ENCODE peak calls at places on chromosomes 11 and 22, in eight cellular contexts. One of them, this sample, is unnamed.

GRCh38 chr11:120168108-120168959 is 30.4 kb upstream of the TRIM29 start:
- ATAC-seq in body of pancreas: no peak
- ATAC-seq in A549: no peak
- ATAC-seq in right lobe of liver: no peak
- ATAC-seq in heart left ventricle: no peak
- ATAC-seq in HepG2: peak
- ATAC-seq in IMR-90: no peak
- ATAC-seq in upper lobe of left lung: no peak
- ATAC-seq in this sample: no peak

GRCh38 chr22:30078320-30079311 is 1.6 kb upstream of the HORMAD2 start:
- ATAC-seq in body of pancreas: no peak
- ATAC-seq in A549: no peak
- ATAC-seq in right lobe of liver: no peak
- ATAC-seq in heart left ventricle: no peak
- ATAC-seq in HepG2: no peak
- ATAC-seq in IMR-90: no peak
- ATAC-seq in upper lobe of left lung: no peak
- ATAC-seq in this sample: no peak

GRCh38 chr11:12200359-12201015 is 90.1 kb downstream of the MICAL2 start:
- ATAC-seq in body of pancreas: peak
- ATAC-seq in A549: no peak
- ATAC-seq in right lobe of liver: no peak
- ATAC-seq in heart left ventricle: peak
- ATAC-seq in HepG2: no peak
- ATAC-seq in IMR-90: peak
- ATAC-seq in upper lobe of left lung: no peak
- ATAC-seq in this sample: peak

GRCh38 chr22:40332319-40332781 is 13.9 kb upstream of the ADSL start:
- ATAC-seq in body of pancreas: no peak
- ATAC-seq in A549: no peak
- ATAC-seq in right lobe of liver: no peak
- ATAC-seq in heart left ventricle: no peak
- ATAC-seq in HepG2: no peak
- ATAC-seq in IMR-90: peak
- ATAC-seq in upper lobe of left lung: no peak
- ATAC-seq in this sample: no peak

GRCh38 chr11:124194696-124195418 is 11.7 kb downstream of the OR10D3 start:
- ATAC-seq in body of pancreas: no peak
- ATAC-seq in A549: peak
- ATAC-seq in right lobe of liver: peak
- ATAC-seq in heart left ventricle: no peak
- ATAC-seq in HepG2: peak
- ATAC-seq in IMR-90: peak
- ATAC-seq in upper lobe of left lung: peak
- ATAC-seq in this sample: peak

GRCh38 chr11:43579919-43580276 is 100.6 kb upstream of the HSD17B12 start:
- ATAC-seq in body of pancreas: no peak
- ATAC-seq in A549: peak
- ATAC-seq in right lobe of liver: no peak
- ATAC-seq in heart left ventricle: no peak
- ATAC-seq in HepG2: peak
- ATAC-seq in IMR-90: no peak
- ATAC-seq in upper lobe of left lung: no peak
- ATAC-seq in this sample: no peak

GRCh38 chr11:112852141-112852853 is 108.9 kb upstream of the NCAM1 start:
- ATAC-seq in body of pancreas: no peak
- ATAC-seq in A549: no peak
- ATAC-seq in right lobe of liver: no peak
- ATAC-seq in heart left ventricle: peak
- ATAC-seq in HepG2: no peak
- ATAC-seq in IMR-90: no peak
- ATAC-seq in upper lobe of left lung: no peak
- ATAC-seq in this sample: no peak

GRCh38 chr11:20374746-20375305 is 11.3 kb downstream of the HTATIP2 start:
- ATAC-seq in body of pancreas: no peak
- ATAC-seq in A549: no peak
- ATAC-seq in right lobe of liver: no peak
- ATAC-seq in heart left ventricle: no peak
- ATAC-seq in HepG2: peak
- ATAC-seq in IMR-90: no peak
- ATAC-seq in upper lobe of left lung: no peak
- ATAC-seq in this sample: no peak

GRCh38 chr22:22942511-22943329 is 55.1 kb downstream of the IGLL5 start:
- ATAC-seq in body of pancreas: no peak
- ATAC-seq in A549: peak
- ATAC-seq in right lobe of liver: peak
- ATAC-seq in heart left ventricle: peak
- ATAC-seq in HepG2: peak
- ATAC-seq in IMR-90: peak
- ATAC-seq in upper lobe of left lung: peak
- ATAC-seq in this sample: no peak

GRCh38 chr22:50260434-50260800 is 1.1 kb downstream of the MAPK12 start:
- ATAC-seq in body of pancreas: no peak
- ATAC-seq in A549: peak
- ATAC-seq in right lobe of liver: no peak
- ATAC-seq in heart left ventricle: no peak
- ATAC-seq in HepG2: no peak
- ATAC-seq in IMR-90: peak
- ATAC-seq in upper lobe of left lung: no peak
- ATAC-seq in this sample: no peak

GRCh38 chr22:19167106-19167869 is 11.2 kb downstream of the SLC25A1 start:
- ATAC-seq in body of pancreas: no peak
- ATAC-seq in A549: no peak
- ATAC-seq in right lobe of liver: no peak
- ATAC-seq in heart left ventricle: no peak
- ATAC-seq in HepG2: no peak
- ATAC-seq in IMR-90: no peak
- ATAC-seq in upper lobe of left lung: no peak
- ATAC-seq in this sample: no peak

GRCh38 chr22:10780281-10780680 is 4747.7 kb upstream of the OR11H1 start:
- ATAC-seq in body of pancreas: no peak
- ATAC-seq in A549: no peak
- ATAC-seq in right lobe of liver: peak
- ATAC-seq in heart left ventricle: no peak
- ATAC-seq in HepG2: peak
- ATAC-seq in IMR-90: no peak
- ATAC-seq in upper lobe of left lung: peak
- ATAC-seq in this sample: peak

GRCh38 chr22:27903805-27904473 is 15.1 kb downstream of the PITPNB start:
- ATAC-seq in body of pancreas: no peak
- ATAC-seq in A549: no peak
- ATAC-seq in right lobe of liver: no peak
- ATAC-seq in heart left ventricle: no peak
- ATAC-seq in HepG2: no peak
- ATAC-seq in IMR-90: no peak
- ATAC-seq in upper lobe of left lung: no peak
- ATAC-seq in this sample: no peak

GRCh38 chr11:73152086-73152853 is 10.2 kb upstream of the FCHSD2 start:
- ATAC-seq in body of pancreas: no peak
- ATAC-seq in A549: no peak
- ATAC-seq in right lobe of liver: no peak
- ATAC-seq in heart left ventricle: no peak
- ATAC-seq in HepG2: no peak
- ATAC-seq in IMR-90: no peak
- ATAC-seq in upper lobe of left lung: no peak
- ATAC-seq in this sample: no peak

GRCh38 chr11:43942651-43943356 is 367 bp downstream of the C11orf96 start:
- ATAC-seq in body of pancreas: no peak
- ATAC-seq in A549: peak
- ATAC-seq in right lobe of liver: no peak
- ATAC-seq in heart left ventricle: no peak
- ATAC-seq in HepG2: peak
- ATAC-seq in IMR-90: peak
- ATAC-seq in upper lobe of left lung: no peak
- ATAC-seq in this sample: peak

GRCh38 chr11:12537778-12538401 is 136.3 kb upstream of the TEAD1 start:
- ATAC-seq in body of pancreas: peak
- ATAC-seq in A549: no peak
- ATAC-seq in right lobe of liver: no peak
- ATAC-seq in heart left ventricle: no peak
- ATAC-seq in HepG2: no peak
- ATAC-seq in IMR-90: no peak
- ATAC-seq in upper lobe of left lung: no peak
- ATAC-seq in this sample: peak

GRCh38 chr11:29351301-29351873 is 665.4 kb downstream of the KCNA4 start:
- ATAC-seq in body of pancreas: no peak
- ATAC-seq in A549: peak
- ATAC-seq in right lobe of liver: no peak
- ATAC-seq in heart left ventricle: no peak
- ATAC-seq in HepG2: no peak
- ATAC-seq in IMR-90: no peak
- ATAC-seq in upper lobe of left lung: no peak
- ATAC-seq in this sample: no peak

GRCh38 chr11:60005360-60005759 is 11.6 kb upstream of the OOSP4B start:
- ATAC-seq in body of pancreas: no peak
- ATAC-seq in A549: no peak
- ATAC-seq in right lobe of liver: no peak
- ATAC-seq in heart left ventricle: no peak
- ATAC-seq in HepG2: no peak
- ATAC-seq in IMR-90: no peak
- ATAC-seq in upper lobe of left lung: no peak
- ATAC-seq in this sample: no peak

GRCh38 chr11:97325693-97326092 is 935.9 kb downstream of the JRKL start:
- ATAC-seq in body of pancreas: no peak
- ATAC-seq in A549: no peak
- ATAC-seq in right lobe of liver: peak
- ATAC-seq in heart left ventricle: no peak
- ATAC-seq in HepG2: no peak
- ATAC-seq in IMR-90: no peak
- ATAC-seq in upper lobe of left lung: no peak
- ATAC-seq in this sample: no peak

DNA sequence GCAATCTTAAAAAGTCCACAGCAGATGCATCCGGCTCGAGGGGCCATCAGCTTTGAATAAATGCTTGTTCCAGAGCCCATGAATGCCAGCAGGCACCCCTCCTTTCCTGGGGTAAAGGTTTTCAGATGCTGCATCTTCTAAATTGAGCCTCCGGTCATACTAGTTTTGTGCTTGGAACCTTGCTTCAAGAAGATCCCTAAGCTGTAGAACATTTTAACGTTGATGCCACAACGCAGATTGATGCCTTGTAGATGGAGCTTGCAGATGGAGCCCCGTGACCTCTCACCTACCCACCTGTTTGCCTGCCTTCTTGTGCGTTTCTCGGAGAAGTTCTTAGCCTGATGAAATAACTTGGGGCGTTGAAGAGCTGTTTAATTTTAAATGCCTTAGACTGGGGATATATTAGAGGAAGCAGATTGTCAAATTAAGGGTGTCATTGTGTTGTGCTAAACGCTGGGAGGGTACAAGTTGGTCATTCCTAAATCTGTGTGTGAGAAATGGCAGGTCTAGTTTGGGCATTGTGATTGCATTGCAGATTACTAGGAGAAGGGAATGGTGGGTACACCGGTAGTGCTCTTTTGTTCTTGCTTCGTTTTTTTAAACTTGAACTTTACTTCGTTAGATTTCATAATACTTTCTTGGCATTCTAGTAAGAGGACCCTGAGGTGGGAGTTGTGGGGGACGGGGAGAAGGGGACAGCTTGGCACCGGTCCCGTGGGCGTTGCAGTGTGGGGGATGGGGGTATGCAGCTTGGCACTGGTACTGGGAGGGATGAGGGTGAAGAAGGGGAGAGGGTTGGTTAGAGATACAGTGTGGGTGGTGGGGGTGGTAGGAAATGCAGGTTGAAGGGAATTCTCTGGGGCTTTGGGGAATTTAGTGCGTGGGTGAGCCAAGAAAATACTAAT is 1.9 kb downstream of the NEAT1 start:
- ATAC-seq in body of pancreas: no peak
- ATAC-seq in A549: no peak
- ATAC-seq in right lobe of liver: no peak
- ATAC-seq in heart left ventricle: no peak
- ATAC-seq in HepG2: no peak
- ATAC-seq in IMR-90: no peak
- ATAC-seq in upper lobe of left lung: no peak
- ATAC-seq in this sample: no peak
- TF ChIP-seq POLR2A in body of pancreas: no peak
- TF ChIP-seq POLR2A in A549: peak
- TF ChIP-seq POLR2A in right lobe of liver: peak
- TF ChIP-seq POLR2A in heart left ventricle: peak
- TF ChIP-seq POLR2A in HepG2: no peak
- TF ChIP-seq POLR2A in IMR-90: peak
- TF ChIP-seq POLR2A in upper lobe of left lung: peak
- TF ChIP-seq POLR2A in this sample: peak

DNA sequence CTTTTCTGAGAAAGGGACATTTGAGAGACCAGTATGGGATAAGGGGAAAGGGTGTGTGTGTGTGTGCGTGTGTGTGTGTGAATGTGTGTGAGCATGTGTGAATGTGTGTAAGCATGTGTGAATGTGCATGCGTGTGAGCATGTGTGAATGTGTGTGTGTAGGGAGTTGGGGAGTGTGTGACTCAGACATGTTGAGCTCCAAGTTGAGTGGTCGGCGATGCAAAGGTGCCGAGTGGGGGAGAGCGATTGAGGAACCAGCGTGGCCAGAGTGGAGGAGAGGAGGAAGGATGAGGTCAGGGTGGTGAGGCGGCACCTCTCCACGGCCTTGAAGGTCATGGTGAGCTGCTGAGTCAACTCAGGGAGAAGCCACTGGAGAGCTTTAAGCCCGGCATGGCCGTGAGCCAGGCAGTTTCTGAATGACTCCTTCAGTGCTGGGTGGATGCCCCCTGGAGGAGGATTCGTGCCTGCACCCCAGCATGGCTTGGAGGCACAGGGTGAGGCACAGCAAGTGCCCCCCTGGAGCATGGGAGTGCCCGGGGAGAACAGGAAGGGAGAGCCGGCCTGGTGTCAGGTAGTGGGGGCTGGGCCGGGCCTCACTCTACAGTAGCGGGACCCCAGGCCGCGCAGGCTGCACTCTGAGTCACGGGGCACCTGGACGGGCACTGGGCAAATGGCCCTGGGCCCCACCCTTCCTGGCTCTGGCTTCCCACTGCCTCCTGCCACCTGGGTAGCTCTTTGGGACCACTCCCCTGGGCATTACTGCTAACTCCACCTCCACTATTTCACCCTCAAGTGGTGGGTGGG is 8.2 kb upstream of the CCDC88B start:
- ATAC-seq in body of pancreas: peak
- ATAC-seq in A549: peak
- ATAC-seq in right lobe of liver: peak
- ATAC-seq in heart left ventricle: peak
- ATAC-seq in HepG2: peak
- ATAC-seq in IMR-90: peak
- ATAC-seq in upper lobe of left lung: peak
- ATAC-seq in this sample: peak
- TF ChIP-seq POLR2A in body of pancreas: no peak
- TF ChIP-seq POLR2A in A549: peak
- TF ChIP-seq POLR2A in right lobe of liver: no peak
- TF ChIP-seq POLR2A in heart left ventricle: no peak
- TF ChIP-seq POLR2A in HepG2: no peak
- TF ChIP-seq POLR2A in IMR-90: no peak
- TF ChIP-seq POLR2A in upper lobe of left lung: no peak
- TF ChIP-seq POLR2A in this sample: no peak

GRCh38 chr22:39231197-39231950 is 13.4 kb downstream of the PDGFB start:
- ATAC-seq in body of pancreas: no peak
- ATAC-seq in A549: no peak
- ATAC-seq in right lobe of liver: no peak
- ATAC-seq in heart left ventricle: no peak
- ATAC-seq in HepG2: no peak
- ATAC-seq in IMR-90: no peak
- ATAC-seq in upper lobe of left lung: no peak
- ATAC-seq in this sample: no peak
- TF ChIP-seq POLR2A in body of pancreas: no peak
- TF ChIP-seq POLR2A in A549: no peak
- TF ChIP-seq POLR2A in right lobe of liver: no peak
- TF ChIP-seq POLR2A in heart left ventricle: no peak
- TF ChIP-seq POLR2A in HepG2: no peak
- TF ChIP-seq POLR2A in IMR-90: no peak
- TF ChIP-seq POLR2A in upper lobe of left lung: no peak
- TF ChIP-seq POLR2A in this sample: no peak

GRCh38 chr11:64742940-64743590 is 877 bp downstream of the RASGRP2 start:
- ATAC-seq in body of pancreas: peak
- ATAC-seq in A549: peak
- ATAC-seq in right lobe of liver: peak
- ATAC-seq in heart left ventricle: peak
- ATAC-seq in HepG2: peak
- ATAC-seq in IMR-90: peak
- ATAC-seq in upper lobe of left lung: peak
- ATAC-seq in this sample: peak
- TF ChIP-seq POLR2A in body of pancreas: no peak
- TF ChIP-seq POLR2A in A549: no peak
- TF ChIP-seq POLR2A in right lobe of liver: no peak
- TF ChIP-seq POLR2A in heart left ventricle: peak
- TF ChIP-seq POLR2A in HepG2: no peak
- TF ChIP-seq POLR2A in IMR-90: no peak
- TF ChIP-seq POLR2A in upper lobe of left lung: no peak
- TF ChIP-seq POLR2A in this sample: peak

This sample was measured in gastroesophageal sphincter.